ENCODE peak calls at places on chromosomes 6 and 20, in five cellular contexts. M is HT1080, T is NCI-H2171, L is body of pancreas, Y is HEK293T. W is an unnamed sample.

GRCh38 chr6:15936503-15936902 is 192.4 kb upstream of the MYLIP start:
- DNase-seq in M (no peak), T (no peak), L (no peak), Y (no peak), W (no peak)

GRCh38 chr6:122130026-122130348 is 269.5 kb upstream of the HSF2 start:
- DNase-seq in M (peak; percentile 6), T (no peak), L (no peak), Y (no peak), W (no peak)

GRCh38 chr20:51775241-51775640 is 7.1 kb upstream of the ATP9A start:
- DNase-seq in M (no peak), T (no peak), L (no peak), Y (no peak), W (no peak)

GRCh38 chr6:131949909-131950766 is 1.0 kb downstream of the CCN2 start:
- DNase-seq in M (peak; percentile 85), T (no peak), L (peak; percentile 86), Y (peak; percentile 85), W (peak; percentile 68)

GRCh38 chr6:79065232-79065631 is 12.8 kb downstream of the PHIP start:
- DNase-seq in M (no peak), T (no peak), L (no peak), Y (no peak), W (no peak)

GRCh38 chr20:63482021-63482587 is 9.6 kb upstream of the KCNQ2 start:
- DNase-seq in M (no peak), T (no peak), L (no peak), Y (no peak), W (no peak)

GRCh38 chr20:49303211-49303610 is 25.4 kb upstream of the ZNFX1 start:
- DNase-seq in M (no peak), T (no peak), L (no peak), Y (no peak), W (no peak)

GRCh38 chr6:33014841-33015634 is 5.6 kb upstream of the HLA-DOA start:
- DNase-seq in M (peak; percentile 64), T (peak; percentile 36), L (peak; percentile 63), Y (peak; percentile 72), W (no peak)

GRCh38 chr6:135030532-135031178 is 24.0 kb downstream of the HBS1L start:
- DNase-seq in M (no peak), T (no peak), L (no peak), Y (no peak), W (no peak)

GRCh38 chr20:49165611-49166010 is 22.5 kb downstream of the STAU1 start:
- DNase-seq in M (no peak), T (no peak), L (no peak), Y (no peak), W (no peak)

GRCh38 chr6:18115356-18115755 is 7.1 kb downstream of the NHLRC1 start:
- DNase-seq in M (peak; percentile 97), T (no peak), L (no peak), Y (no peak), W (no peak)

GRCh38 chr20:51687071-51687470 is 81.1 kb downstream of the ATP9A start:
- DNase-seq in M (peak; percentile 79), T (peak; percentile 48), L (no peak), Y (no peak), W (peak; percentile 93)

GRCh38 chr20:53890434-53891305 is 179.7 kb downstream of the BCAS1 start:
- DNase-seq in M (no peak), T (no peak), L (no peak), Y (no peak), W (no peak)

GRCh38 chr6:35025241-35026188 is 115.6 kb downstream of the TCP11 start:
- DNase-seq in M (no peak), T (no peak), L (no peak), Y (no peak), W (no peak)

GRCh38 chr20:32789896-32790750 is 27.9 kb downstream of the DNMT3B start:
- DNase-seq in M (peak; percentile 52), T (peak; percentile 74), L (peak; percentile 73), Y (peak; percentile 87), W (no peak)

GRCh38 chr6:159376443-159377182 is 207.4 kb downstream of the FNDC1 start:
- DNase-seq in M (no peak), T (no peak), L (no peak), Y (no peak), W (no peak)

GRCh38 chr6:21556968-21557721 is 36.4 kb upstream of the SOX4 start:
- DNase-seq in M (no peak), T (no peak), L (peak; percentile 49), Y (no peak), W (no peak)

GRCh38 chr6:88492824-88493223 is 326.7 kb upstream of the CNR1 start:
- DNase-seq in M (no peak), T (no peak), L (no peak), Y (peak; percentile 26), W (no peak)

GRCh38 chr6:146709036-146709622 is 110.4 kb downstream of the ADGB start:
- DNase-seq in M (no peak), T (no peak), L (peak; percentile 12), Y (no peak), W (no peak)

GRCh38 chr20:3788685-3789155 is 2.2 kb upstream of the CENPB start:
- DNase-seq in M (no peak), T (no peak), L (no peak), Y (no peak), W (no peak)

GRCh38 chr6:45772886-45773285 is 242.8 kb downstream of the CLIC5 start:
- DNase-seq in M (no peak), T (no peak), L (no peak), Y (no peak), W (no peak)

GRCh38 chr20:40943591-40943990 is 85.0 kb upstream of the TOP1 start:
- DNase-seq in M (no peak), T (no peak), L (no peak), Y (no peak), W (no peak)

GRCh38 chr6:15417811-15418210 is 171.9 kb downstream of the JARID2 start:
- DNase-seq in M (peak; percentile 99), T (no peak), L (no peak), Y (no peak), W (peak; percentile 87)

GRCh38 chr6:156851447-156851846 is 74.3 kb downstream of the ARID1B start:
- DNase-seq in M (no peak), T (no peak), L (no peak), Y (no peak), W (no peak)

GRCh38 chr6:89670935-89671565 is 32.5 kb upstream of the LYRM2 start:
- DNase-seq in M (no peak), T (no peak), L (no peak), Y (no peak), W (no peak)

GRCh38 chr6:17167327-17167979 is 65.6 kb downstream of the STMND1 start:
- DNase-seq in M (no peak), T (no peak), L (peak; percentile 72), Y (peak; percentile 74), W (no peak)

GRCh38 chr6:23505021-23505420 is 621.0 kb upstream of the NRSN1 start:
- DNase-seq in M (no peak), T (no peak), L (no peak), Y (no peak), W (no peak)

GRCh38 chr6:57242505-57242904 is 20.4 kb upstream of the RAB23 start:
- DNase-seq in M (peak; percentile 76), T (no peak), L (no peak), Y (peak; percentile 21), W (no peak)

W was measured in RWPE2.